ENCODE peak calls at places on chromosome 18, in five cellular contexts. K is astrocyte, U is suprapubic skin, D is GM23338, T is SJSA1. P is an unnamed sample.
A peak's percentile ranks its signal among the peaks of the same experiment; 100 is the strongest.

GRCh38 chr18:54717673-54718435 is 110.4 kb upstream of the RAB27B start:
- DNase-seq in T (no peak), U (no peak), K (peak; percentile 35), D (peak; percentile 83), P (no peak)

GRCh38 chr18:77140439-77141109 is 8.0 kb upstream of the MBP start:
- DNase-seq in D (no peak), K (no peak), T (no peak), U (peak; percentile 85), P (peak; percentile 61)

GRCh38 chr18:77024476-77024875 is 108.1 kb downstream of the MBP start:
- DNase-seq in K (no peak), U (no peak), D (no peak), T (no peak), P (no peak)

GRCh38 chr18:37419272-37419671 is 146.3 kb downstream of the CELF4 start:
- DNase-seq in T (no peak), U (no peak), D (peak; percentile 47), K (peak; percentile 60), P (no peak)

GRCh38 chr18:2846638-2847340 is at the start of gene EMILIN2:
- DNase-seq in D (peak; percentile 75), K (peak; percentile 32), T (peak; percentile 56), U (peak; percentile 94), P (peak; percentile 92)

GRCh38 chr18:50721006-50721405 is 98.8 kb downstream of the MRO start:
- DNase-seq in K (no peak), T (no peak), D (no peak), U (no peak), P (no peak)

GRCh38 chr18:478679-479078 is 21.8 kb downstream of the COLEC12 start:
- DNase-seq in K (peak; percentile 82), U (no peak), T (no peak), D (no peak), P (no peak)

GRCh38 chr18:61702007-61702406 is 190.8 kb downstream of the RNF152 start:
- DNase-seq in D (no peak), U (no peak), T (no peak), K (peak; percentile 86), P (no peak)

GRCh38 chr18:76519156-76519549 is 24.1 kb upstream of the ZNF516 start:
- DNase-seq in U (no peak), K (no peak), T (no peak), D (peak; percentile 64), P (no peak)

GRCh38 chr18:3593381-3593903 is 143.5 kb downstream of the TGIF1 start:
- DNase-seq in U (no peak), K (peak; percentile 96), D (peak; percentile 59), T (peak; percentile 90), P (peak; percentile 61)

GRCh38 chr18:57434177-57434535 is 1.0 kb upstream of the ONECUT2 start:
- DNase-seq in K (no peak), D (peak; percentile 67), U (no peak), T (no peak), P (no peak)
- H3K4me1 ChIP-seq in K (peaks cover 16% of the 10 kb centered on the region), D (peaks cover 68% of the 10 kb centered on the region), U (peaks cover 63% of the 10 kb centered on the region), T (peaks cover 21% of the 10 kb centered on the region), P (no peaks in the 10 kb centered on the region)

DNA sequence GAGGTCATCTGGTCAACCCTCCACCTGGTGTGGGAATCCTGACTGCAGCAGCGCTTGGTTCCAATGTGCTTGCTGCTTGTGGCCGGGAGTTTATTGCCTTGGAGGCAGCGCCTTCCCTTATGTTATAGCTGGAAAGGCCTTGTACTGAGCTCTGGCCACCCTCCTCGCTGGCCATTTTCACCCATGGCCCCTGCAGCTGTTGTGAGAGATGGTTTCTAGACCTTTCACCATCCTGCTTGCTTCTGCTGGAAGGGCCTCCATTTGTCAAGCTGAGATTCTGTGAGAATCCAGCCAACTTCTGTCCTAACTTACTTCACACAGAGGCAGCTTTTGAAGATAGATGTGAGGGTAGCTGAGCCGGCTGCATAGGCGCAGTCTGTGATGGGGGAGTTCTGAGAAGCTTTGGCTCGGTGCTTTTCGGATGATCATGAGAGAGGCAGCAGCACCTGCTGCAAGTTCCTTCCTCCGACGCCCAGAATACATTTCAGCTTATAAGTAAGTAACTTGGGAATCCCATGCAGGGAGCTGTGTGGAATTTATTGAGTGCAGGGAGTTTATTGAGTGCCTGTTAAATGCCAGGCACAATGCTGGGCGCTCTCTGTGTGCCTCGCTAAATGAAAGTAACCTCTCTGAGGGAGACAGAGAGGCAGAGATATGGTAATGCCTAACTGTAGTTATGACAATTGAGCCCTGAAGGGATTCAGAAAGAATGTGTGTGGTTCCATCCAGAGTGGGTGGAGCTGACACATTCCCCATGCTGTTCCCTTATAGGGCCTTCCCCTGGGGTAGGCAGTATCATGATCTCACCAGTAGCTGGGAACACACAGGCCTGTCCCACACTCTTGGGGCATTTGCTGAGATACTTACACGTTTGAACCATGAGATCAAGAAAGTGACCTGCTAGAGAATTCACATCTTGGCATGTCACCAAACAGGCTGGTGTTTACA is 8.9 kb downstream of the CTIF start:
- DNase-seq in K (peak; percentile 85), T (peak; percentile 93), D (peak; percentile 55), U (peak; percentile 68), P (no peak)
- H3K27me3 ChIP-seq in K (no peaks in the 10 kb centered on the region), T (no peaks in the 10 kb centered on the region), D (peaks cover 6% of the 10 kb centered on the region), U (no peaks in the 10 kb centered on the region), P (no peaks in the 10 kb centered on the region)

DNA sequence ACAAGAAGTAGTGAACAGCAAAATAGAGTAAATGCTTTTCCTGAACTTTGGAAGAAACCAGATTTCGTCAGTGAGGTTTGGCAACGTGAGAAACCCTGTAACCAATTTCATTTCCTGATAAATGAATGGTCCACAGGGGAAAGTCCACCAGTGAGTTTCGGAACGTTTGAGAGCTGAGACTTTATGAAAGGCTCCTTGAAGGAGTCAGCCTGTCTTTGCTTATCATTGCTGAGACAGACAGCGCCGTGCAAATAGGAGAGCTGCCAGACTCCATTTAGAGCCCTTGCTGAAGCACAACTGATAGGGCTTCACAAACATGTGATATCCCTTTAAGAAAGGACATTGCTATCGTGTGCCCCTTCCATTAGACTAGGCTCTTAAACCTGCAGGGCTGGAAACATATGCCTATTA is 121.8 kb upstream of the SMAD7 start:
- DNase-seq in K (no peak), T (no peak), U (no peak), D (no peak), P (no peak)
- H3K4me1 ChIP-seq in K (no peaks in the 10 kb centered on the region), T (no peaks in the 10 kb centered on the region), U (no peaks in the 10 kb centered on the region), D (no peaks in the 10 kb centered on the region), P (no peaks in the 10 kb centered on the region)

GRCh38 chr18:57094199-57094598 is 52.7 kb upstream of the BOD1L2 start:
- DNase-seq in T (no peak), D (no peak), U (no peak), K (no peak), P (no peak)
- H3K27me3 ChIP-seq in T (peaks cover 9% of the 10 kb centered on the region), D (no peaks in the 10 kb centered on the region), U (no peaks in the 10 kb centered on the region), K (no peaks in the 10 kb centered on the region), P (no peaks in the 10 kb centered on the region)

GRCh38 chr18:23998811-23999210 is 15.7 kb upstream of the TTC39C start:
- DNase-seq in T (no peak), U (no peak), K (peak; percentile 24), D (no peak), P (no peak)
- H3K4me1 ChIP-seq in T (peaks cover 6% of the 10 kb centered on the region), U (peaks cover 18% of the 10 kb centered on the region), K (peaks cover 6% of the 10 kb centered on the region), D (peaks cover 9% of the 10 kb centered on the region), P (no peaks in the 10 kb centered on the region)

DNA sequence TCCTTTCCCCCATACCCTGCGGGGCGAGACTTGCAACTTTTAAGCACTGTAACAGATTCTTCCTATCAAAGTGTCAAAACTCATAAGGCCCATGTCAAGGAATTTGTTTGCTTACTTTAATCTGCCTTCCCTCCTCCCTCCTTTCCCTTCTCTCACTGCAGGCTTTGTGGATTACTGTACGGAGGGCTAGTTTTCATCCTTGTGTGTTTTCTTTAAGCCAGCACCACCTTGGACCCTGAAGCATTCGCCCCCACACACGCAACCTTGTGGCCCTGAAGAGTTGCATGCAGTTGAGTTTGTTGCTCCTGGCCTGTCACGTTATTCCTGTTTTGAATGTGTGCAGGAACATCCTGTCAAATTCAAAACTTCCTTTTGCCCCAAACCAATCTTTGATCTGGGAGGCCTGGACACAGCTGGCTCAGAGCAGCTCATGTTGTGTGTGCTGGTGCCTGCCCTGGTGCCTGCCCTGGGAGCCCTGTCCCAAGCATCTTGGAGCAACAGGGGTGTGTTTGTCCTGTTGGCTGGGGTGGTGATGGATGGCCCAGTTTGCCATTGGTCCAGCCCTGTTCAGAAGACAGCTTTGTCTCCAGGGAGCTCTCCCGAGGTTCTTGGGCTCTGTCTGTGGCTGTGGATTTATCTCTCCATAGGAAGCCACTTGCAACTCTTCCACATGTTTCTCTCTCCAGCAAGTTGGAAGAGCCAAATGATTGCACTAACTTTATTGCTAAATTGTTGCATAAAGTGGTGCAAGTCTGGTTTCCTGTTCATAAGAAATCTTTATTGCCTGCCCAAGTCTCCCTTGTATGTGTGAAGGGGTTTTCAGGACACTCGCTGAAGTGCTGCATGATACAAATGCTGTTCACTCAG is 199.6 kb downstream of the VAPA start:
- DNase-seq in T (no peak), D (no peak), K (no peak), U (no peak), P (no peak)
- H3K27me3 ChIP-seq in T (no peaks in the 10 kb centered on the region), D (no peaks in the 10 kb centered on the region), K (no peaks in the 10 kb centered on the region), U (no peaks in the 10 kb centered on the region), P (no peaks in the 10 kb centered on the region)

GRCh38 chr18:8040021-8040420 is 472.9 kb downstream of the PTPRM start:
- DNase-seq in T (no peak), D (no peak), U (no peak), K (no peak), P (no peak)
- H3K4me1 ChIP-seq in T (no peaks in the 10 kb centered on the region), D (no peaks in the 10 kb centered on the region), U (no peaks in the 10 kb centered on the region), K (peaks cover 4% of the 10 kb centered on the region), P (no peaks in the 10 kb centered on the region)

GRCh38 chr18:44714376-44714775 is 33.7 kb downstream of the SETBP1 start:
- DNase-seq in U (no peak), K (no peak), T (no peak), D (no peak), P (no peak)

GRCh38 chr18:44716697-44717163 is 36.0 kb downstream of the SETBP1 start:
- DNase-seq in T (no peak), D (no peak), U (no peak), K (no peak), P (no peak)

GRCh38 chr18:44715245-44715644 is 34.6 kb downstream of the SETBP1 start:
- DNase-seq in D (no peak), K (peak; percentile 78), T (peak; percentile 68), U (no peak), P (no peak)

GRCh38 chr18:44713435-44713834 is 32.7 kb downstream of the SETBP1 start:
- DNase-seq in K (no peak), D (no peak), T (no peak), U (no peak), P (no peak)

GRCh38 chr18:44715841-44716240 is 35.2 kb downstream of the SETBP1 start:
- DNase-seq in U (no peak), T (no peak), D (no peak), K (no peak), P (no peak)
- H3K27me3 ChIP-seq in U (no peaks in the 10 kb centered on the region), T (no peaks in the 10 kb centered on the region), D (no peaks in the 10 kb centered on the region), K (no peaks in the 10 kb centered on the region), P (no peaks in the 10 kb centered on the region)